ENCODE peak calls at places on chromosomes 3 and 15, in nine cellular contexts. One of them, this sample, is unnamed.

GRCh38 chr3:186035277-186035676 is 73.6 kb downstream of the ETV5 start:
- DNase-seq in fibroblast of lung: peak
- DNase-seq in NCI-H82: no peak
- DNase-seq in activated T-cell treated with anti-CD3 and anti-CD28 coated beads for 1 hour: no peak
- DNase-seq in occipital lobe: no peak
- DNase-seq in RKO: no peak
- DNase-seq in left ventricle myocardium inferior: no peak
- DNase-seq in lower leg skin: no peak
- DNase-seq in fibroblast of pulmonary artery: peak
- DNase-seq in this sample: no peak

GRCh38 chr15:58865420-58865880 is 68.0 kb downstream of the SLTM start:
- DNase-seq in fibroblast of lung: no peak
- DNase-seq in NCI-H82: no peak
- DNase-seq in activated T-cell treated with anti-CD3 and anti-CD28 coated beads for 1 hour: no peak
- DNase-seq in occipital lobe: no peak
- DNase-seq in RKO: no peak
- DNase-seq in left ventricle myocardium inferior: no peak
- DNase-seq in lower leg skin: no peak
- DNase-seq in fibroblast of pulmonary artery: peak
- DNase-seq in this sample: no peak

GRCh38 chr15:69952210-69952555 is 145.5 kb downstream of the TLE3 start:
- DNase-seq in fibroblast of lung: no peak
- DNase-seq in NCI-H82: peak
- DNase-seq in activated T-cell treated with anti-CD3 and anti-CD28 coated beads for 1 hour: no peak
- DNase-seq in occipital lobe: no peak
- DNase-seq in RKO: no peak
- DNase-seq in left ventricle myocardium inferior: no peak
- DNase-seq in lower leg skin: no peak
- DNase-seq in fibroblast of pulmonary artery: no peak
- DNase-seq in this sample: no peak

GRCh38 chr15:101615414-101615985 is 36.7 kb downstream of the TM2D3 start:
- DNase-seq in fibroblast of lung: no peak
- DNase-seq in NCI-H82: no peak
- DNase-seq in activated T-cell treated with anti-CD3 and anti-CD28 coated beads for 1 hour: no peak
- DNase-seq in occipital lobe: no peak
- DNase-seq in RKO: no peak
- DNase-seq in left ventricle myocardium inferior: peak
- DNase-seq in lower leg skin: no peak
- DNase-seq in fibroblast of pulmonary artery: peak
- DNase-seq in this sample: no peak

GRCh38 chr3:132550579-132551305 is 46.3 kb upstream of the ACKR4 start:
- DNase-seq in fibroblast of lung: peak
- DNase-seq in NCI-H82: no peak
- DNase-seq in activated T-cell treated with anti-CD3 and anti-CD28 coated beads for 1 hour: no peak
- DNase-seq in occipital lobe: no peak
- DNase-seq in RKO: no peak
- DNase-seq in left ventricle myocardium inferior: no peak
- DNase-seq in lower leg skin: no peak
- DNase-seq in fibroblast of pulmonary artery: no peak
- DNase-seq in this sample: no peak

GRCh38 chr3:45145223-45145622 is 955 bp downstream of the CDCP1 start:
- DNase-seq in fibroblast of lung: no peak
- DNase-seq in NCI-H82: no peak
- DNase-seq in activated T-cell treated with anti-CD3 and anti-CD28 coated beads for 1 hour: no peak
- DNase-seq in occipital lobe: no peak
- DNase-seq in RKO: peak
- DNase-seq in left ventricle myocardium inferior: no peak
- DNase-seq in lower leg skin: peak
- DNase-seq in fibroblast of pulmonary artery: no peak
- DNase-seq in this sample: no peak

GRCh38 chr15:50166216-50166615 is 15.8 kb upstream of the SLC27A2 start:
- DNase-seq in fibroblast of lung: peak
- DNase-seq in NCI-H82: no peak
- DNase-seq in activated T-cell treated with anti-CD3 and anti-CD28 coated beads for 1 hour: no peak
- DNase-seq in occipital lobe: no peak
- DNase-seq in RKO: peak
- DNase-seq in left ventricle myocardium inferior: no peak
- DNase-seq in lower leg skin: no peak
- DNase-seq in fibroblast of pulmonary artery: peak
- DNase-seq in this sample: no peak

GRCh38 chr3:88141458-88142083 is 8.2 kb upstream of the C3orf38 start:
- DNase-seq in fibroblast of lung: peak
- DNase-seq in NCI-H82: no peak
- DNase-seq in activated T-cell treated with anti-CD3 and anti-CD28 coated beads for 1 hour: no peak
- DNase-seq in occipital lobe: no peak
- DNase-seq in RKO: no peak
- DNase-seq in left ventricle myocardium inferior: no peak
- DNase-seq in lower leg skin: no peak
- DNase-seq in fibroblast of pulmonary artery: peak
- DNase-seq in this sample: no peak

GRCh38 chr3:175861916-175862315 is 1002.8 kb downstream of the NAALADL2 start:
- DNase-seq in fibroblast of lung: peak
- DNase-seq in NCI-H82: no peak
- DNase-seq in activated T-cell treated with anti-CD3 and anti-CD28 coated beads for 1 hour: no peak
- DNase-seq in occipital lobe: no peak
- DNase-seq in RKO: no peak
- DNase-seq in left ventricle myocardium inferior: no peak
- DNase-seq in lower leg skin: no peak
- DNase-seq in fibroblast of pulmonary artery: peak
- DNase-seq in this sample: no peak

This sample was measured in H1.